ENCODE peak calls at places on chromosomes 5 and 9, in eight cellular contexts. One of them, this sample, is unnamed.

GRCh38 chr9:136189394-136190236 is 15.3 kb downstream of the LHX3 start:
- DNase-seq in mammary epithelial cell: no peak
- DNase-seq in fibroblast of lung: no peak
- DNase-seq in A673: peak; percentile 45
- DNase-seq in HCT116: no peak
- DNase-seq in Karpas-422: no peak
- DNase-seq in neuronal stem cell: no peak
- DNase-seq in A549: no peak
- DNase-seq in this sample: no peak

GRCh38 chr9:109787735-109788134 is 7.7 kb downstream of the PALM2AKAP2 start:
- DNase-seq in mammary epithelial cell: no peak
- DNase-seq in fibroblast of lung: no peak
- DNase-seq in neuronal stem cell: no peak
- DNase-seq in A673: no peak
- DNase-seq in A549: no peak
- DNase-seq in Karpas-422: no peak
- DNase-seq in HCT116: no peak
- DNase-seq in this sample: no peak

GRCh38 chr9:37997636-37998374 is 71.2 kb downstream of the SHB start:
- DNase-seq in Karpas-422: no peak
- DNase-seq in mammary epithelial cell: no peak
- DNase-seq in neuronal stem cell: no peak
- DNase-seq in A673: no peak
- DNase-seq in HCT116: no peak
- DNase-seq in A549: no peak
- DNase-seq in fibroblast of lung: no peak
- DNase-seq in this sample: no peak

GRCh38 chr9:79215819-79216218 is 355.9 kb upstream of the TLE4 start:
- DNase-seq in Karpas-422: no peak
- DNase-seq in fibroblast of lung: no peak
- DNase-seq in A549: no peak
- DNase-seq in neuronal stem cell: no peak
- DNase-seq in A673: no peak
- DNase-seq in mammary epithelial cell: no peak
- DNase-seq in HCT116: no peak
- DNase-seq in this sample: no peak

GRCh38 chr9:121138561-121138960 is 63.1 kb downstream of the RAB14 start:
- DNase-seq in A673: no peak
- DNase-seq in A549: no peak
- DNase-seq in neuronal stem cell: no peak
- DNase-seq in Karpas-422: no peak
- DNase-seq in HCT116: no peak
- DNase-seq in mammary epithelial cell: peak; percentile 62
- DNase-seq in fibroblast of lung: no peak
- DNase-seq in this sample: no peak

GRCh38 chr5:151221574-151221973 is 2.3 kb downstream of the CCDC69 start:
- DNase-seq in A673: no peak
- DNase-seq in neuronal stem cell: no peak
- DNase-seq in mammary epithelial cell: no peak
- DNase-seq in Karpas-422: no peak
- DNase-seq in fibroblast of lung: peak; percentile 33
- DNase-seq in A549: no peak
- DNase-seq in HCT116: no peak
- DNase-seq in this sample: no peak

GRCh38 chr9:75183293-75183692 is 95.0 kb downstream of the OSTF1 start:
- DNase-seq in Karpas-422: no peak
- DNase-seq in A673: no peak
- DNase-seq in fibroblast of lung: no peak
- DNase-seq in A549: no peak
- DNase-seq in neuronal stem cell: no peak
- DNase-seq in HCT116: no peak
- DNase-seq in mammary epithelial cell: no peak
- DNase-seq in this sample: no peak

GRCh38 chr5:178398856-178399722 is 166.5 kb upstream of the PHYKPL start:
- DNase-seq in neuronal stem cell: no peak
- DNase-seq in mammary epithelial cell: no peak
- DNase-seq in HCT116: no peak
- DNase-seq in A673: no peak
- DNase-seq in fibroblast of lung: no peak
- DNase-seq in A549: no peak
- DNase-seq in Karpas-422: no peak
- DNase-seq in this sample: no peak

GRCh38 chr9:121954477-121955175 is 138.5 kb downstream of the TTLL11 start:
- DNase-seq in HCT116: no peak
- DNase-seq in neuronal stem cell: no peak
- DNase-seq in mammary epithelial cell: no peak
- DNase-seq in A673: no peak
- DNase-seq in A549: no peak
- DNase-seq in fibroblast of lung: peak; percentile 89
- DNase-seq in Karpas-422: no peak
- DNase-seq in this sample: no peak

GRCh38 chr9:110027624-110028023 is 180.3 kb downstream of the C9orf152 start:
- DNase-seq in A549: no peak
- DNase-seq in mammary epithelial cell: no peak
- DNase-seq in Karpas-422: no peak
- DNase-seq in HCT116: no peak
- DNase-seq in neuronal stem cell: peak; percentile 82
- DNase-seq in A673: no peak
- DNase-seq in fibroblast of lung: peak; percentile 82
- DNase-seq in this sample: no peak

GRCh38 chr9:88736136-88736637 is 201.2 kb downstream of the NXNL2 start:
- DNase-seq in Karpas-422: no peak
- DNase-seq in mammary epithelial cell: no peak
- DNase-seq in A673: no peak
- DNase-seq in A549: no peak
- DNase-seq in HCT116: no peak
- DNase-seq in neuronal stem cell: no peak
- DNase-seq in fibroblast of lung: peak; percentile 43
- DNase-seq in this sample: no peak

GRCh38 chr5:1367149-1367548 is 22.2 kb upstream of the CLPTM1L start:
- DNase-seq in Karpas-422: peak; percentile 71
- DNase-seq in A549: no peak
- DNase-seq in neuronal stem cell: no peak
- DNase-seq in HCT116: no peak
- DNase-seq in fibroblast of lung: no peak
- DNase-seq in A673: no peak
- DNase-seq in mammary epithelial cell: no peak
- DNase-seq in this sample: no peak

GRCh38 chr9:128556915-128557634 is 4.7 kb downstream of the SPTAN1 start:
- DNase-seq in neuronal stem cell: no peak
- DNase-seq in HCT116: no peak
- DNase-seq in A549: no peak
- DNase-seq in fibroblast of lung: no peak
- DNase-seq in Karpas-422: no peak
- DNase-seq in mammary epithelial cell: peak; percentile 10
- DNase-seq in A673: no peak
- DNase-seq in this sample: peak; percentile 67

GRCh38 chr9:129283290-129283691 is 105.2 kb upstream of the IER5L start:
- DNase-seq in fibroblast of lung: no peak
- DNase-seq in Karpas-422: no peak
- DNase-seq in A673: no peak
- DNase-seq in neuronal stem cell: no peak
- DNase-seq in A549: no peak
- DNase-seq in mammary epithelial cell: no peak
- DNase-seq in HCT116: no peak
- DNase-seq in this sample: no peak

GRCh38 chr5:72408602-72409001 is 88.4 kb downstream of the PTCD2 start:
- DNase-seq in Karpas-422: no peak
- DNase-seq in fibroblast of lung: peak; percentile 69
- DNase-seq in neuronal stem cell: no peak
- DNase-seq in mammary epithelial cell: no peak
- DNase-seq in HCT116: no peak
- DNase-seq in A549: no peak
- DNase-seq in A673: peak; percentile 64
- DNase-seq in this sample: no peak

GRCh38 chr9:90070469-90070868 is 465.7 kb downstream of the GADD45G start:
- DNase-seq in neuronal stem cell: no peak
- DNase-seq in fibroblast of lung: no peak
- DNase-seq in mammary epithelial cell: no peak
- DNase-seq in Karpas-422: no peak
- DNase-seq in A549: no peak
- DNase-seq in A673: no peak
- DNase-seq in HCT116: no peak
- DNase-seq in this sample: no peak
- H3K27ac ChIP-seq in neuronal stem cell: no peak overlapping the region
- H3K27ac ChIP-seq in fibroblast of lung: no peak overlapping the region
- H3K27ac ChIP-seq in mammary epithelial cell: no peak overlapping the region
- H3K27ac ChIP-seq in Karpas-422: no peak overlapping the region
- H3K27ac ChIP-seq in A549: no peak overlapping the region
- H3K27ac ChIP-seq in A673: no peak overlapping the region
- H3K27ac ChIP-seq in HCT116: no peak overlapping the region
- H3K27ac ChIP-seq in this sample: no peak overlapping the region

DNA sequence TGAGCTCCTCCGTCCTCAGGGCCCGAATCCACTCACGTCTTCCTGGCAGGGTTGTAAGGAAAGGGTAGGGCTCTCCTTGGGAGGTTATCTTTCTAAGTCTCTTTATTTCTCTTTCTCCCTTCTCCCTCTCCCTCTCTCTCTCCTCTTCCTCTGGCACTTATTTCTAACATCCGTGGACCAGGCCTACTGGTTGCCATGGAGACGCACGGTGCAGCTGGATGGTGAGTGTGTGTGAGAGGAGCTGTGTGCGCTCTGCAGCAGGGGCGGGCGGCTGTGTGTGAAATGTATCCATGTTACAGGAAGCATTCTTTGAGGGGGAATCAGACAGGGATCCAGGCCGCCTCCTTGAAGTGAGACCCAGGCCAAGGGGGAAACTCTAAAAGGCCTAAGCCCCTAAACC is 32.2 kb downstream of the PCDH1 start:
- DNase-seq in A549: no peak
- DNase-seq in mammary epithelial cell: no peak
- DNase-seq in A673: peak; percentile 45
- DNase-seq in HCT116: no peak
- DNase-seq in fibroblast of lung: peak; percentile 61
- DNase-seq in neuronal stem cell: peak; percentile 56
- DNase-seq in Karpas-422: no peak
- DNase-seq in this sample: no peak
- H3K27ac ChIP-seq in A549: no peak overlapping the region
- H3K27ac ChIP-seq in mammary epithelial cell: no peak overlapping the region
- H3K27ac ChIP-seq in A673: no peak overlapping the region
- H3K27ac ChIP-seq in HCT116: no peak overlapping the region
- H3K27ac ChIP-seq in fibroblast of lung: no peak overlapping the region
- H3K27ac ChIP-seq in neuronal stem cell: peak overlapping the region; percentile 29
- H3K27ac ChIP-seq in Karpas-422: no peak overlapping the region
- H3K27ac ChIP-seq in this sample: peak overlapping the region; percentile 54

GRCh38 chr9:72579880-72580570 is 58.6 kb downstream of the TMC1 start:
- DNase-seq in mammary epithelial cell: peak; percentile 77
- DNase-seq in HCT116: no peak
- DNase-seq in fibroblast of lung: peak; percentile 29
- DNase-seq in A673: no peak
- DNase-seq in A549: no peak
- DNase-seq in neuronal stem cell: no peak
- DNase-seq in Karpas-422: no peak
- DNase-seq in this sample: peak; percentile 76

GRCh38 chr9:72579190-72579589 is 57.8 kb downstream of the TMC1 start:
- DNase-seq in mammary epithelial cell: peak; percentile 90
- DNase-seq in Karpas-422: no peak
- DNase-seq in A673: peak; percentile 75
- DNase-seq in A549: peak; percentile 92
- DNase-seq in neuronal stem cell: no peak
- DNase-seq in HCT116: peak; percentile 69
- DNase-seq in fibroblast of lung: peak; percentile 47
- DNase-seq in this sample: peak; percentile 92

GRCh38 chr9:72575673-72576072 is 54.3 kb downstream of the TMC1 start:
- DNase-seq in fibroblast of lung: no peak
- DNase-seq in mammary epithelial cell: no peak
- DNase-seq in HCT116: no peak
- DNase-seq in A673: no peak
- DNase-seq in A549: no peak
- DNase-seq in Karpas-422: no peak
- DNase-seq in neuronal stem cell: no peak
- DNase-seq in this sample: no peak

GRCh38 chr9:72576087-72576486 is 54.7 kb downstream of the TMC1 start:
- DNase-seq in HCT116: no peak
- DNase-seq in Karpas-422: no peak
- DNase-seq in A549: no peak
- DNase-seq in neuronal stem cell: no peak
- DNase-seq in mammary epithelial cell: no peak
- DNase-seq in A673: no peak
- DNase-seq in fibroblast of lung: no peak
- DNase-seq in this sample: no peak

GRCh38 chr9:72577212-72577753 is 55.9 kb downstream of the TMC1 start:
- DNase-seq in neuronal stem cell: no peak
- DNase-seq in A549: peak; percentile 52
- DNase-seq in Karpas-422: no peak
- DNase-seq in A673: peak; percentile 88
- DNase-seq in fibroblast of lung: peak; percentile 92
- DNase-seq in HCT116: peak; percentile 68
- DNase-seq in mammary epithelial cell: peak; percentile 93
- DNase-seq in this sample: peak; percentile 58
- H3K27ac ChIP-seq in neuronal stem cell: no peak overlapping the region
- H3K27ac ChIP-seq in A549: peak overlapping the region; percentile 72
- H3K27ac ChIP-seq in Karpas-422: no peak overlapping the region
- H3K27ac ChIP-seq in A673: peak overlapping the region; percentile 79
- H3K27ac ChIP-seq in fibroblast of lung: peak overlapping the region; percentile 56
- H3K27ac ChIP-seq in HCT116: peak overlapping the region; percentile 81
- H3K27ac ChIP-seq in mammary epithelial cell: peak overlapping the region; percentile 66
- H3K27ac ChIP-seq in this sample: peak overlapping the region; percentile 75

GRCh38 chr5:116935561-116936162 is 361.0 kb upstream of the SEMA6A start:
- DNase-seq in neuronal stem cell: no peak
- DNase-seq in fibroblast of lung: no peak
- DNase-seq in mammary epithelial cell: no peak
- DNase-seq in A549: no peak
- DNase-seq in Karpas-422: no peak
- DNase-seq in A673: no peak
- DNase-seq in HCT116: no peak
- DNase-seq in this sample: no peak

GRCh38 chr5:116942622-116943021 is 368.0 kb upstream of the SEMA6A start:
- DNase-seq in fibroblast of lung: no peak
- DNase-seq in neuronal stem cell: no peak
- DNase-seq in HCT116: no peak
- DNase-seq in mammary epithelial cell: no peak
- DNase-seq in A549: no peak
- DNase-seq in Karpas-422: no peak
- DNase-seq in A673: no peak
- DNase-seq in this sample: no peak

GRCh38 chr5:116939641-116940040 is 365.0 kb upstream of the SEMA6A start:
- DNase-seq in HCT116: no peak
- DNase-seq in A673: no peak
- DNase-seq in Karpas-422: no peak
- DNase-seq in fibroblast of lung: no peak
- DNase-seq in A549: no peak
- DNase-seq in neuronal stem cell: no peak
- DNase-seq in mammary epithelial cell: no peak
- DNase-seq in this sample: no peak

GRCh38 chr5:116944171-116944570 is 369.5 kb upstream of the SEMA6A start:
- DNase-seq in HCT116: no peak
- DNase-seq in A673: peak; percentile 40
- DNase-seq in neuronal stem cell: no peak
- DNase-seq in mammary epithelial cell: peak; percentile 40
- DNase-seq in A549: no peak
- DNase-seq in Karpas-422: no peak
- DNase-seq in fibroblast of lung: no peak
- DNase-seq in this sample: no peak

DNA sequence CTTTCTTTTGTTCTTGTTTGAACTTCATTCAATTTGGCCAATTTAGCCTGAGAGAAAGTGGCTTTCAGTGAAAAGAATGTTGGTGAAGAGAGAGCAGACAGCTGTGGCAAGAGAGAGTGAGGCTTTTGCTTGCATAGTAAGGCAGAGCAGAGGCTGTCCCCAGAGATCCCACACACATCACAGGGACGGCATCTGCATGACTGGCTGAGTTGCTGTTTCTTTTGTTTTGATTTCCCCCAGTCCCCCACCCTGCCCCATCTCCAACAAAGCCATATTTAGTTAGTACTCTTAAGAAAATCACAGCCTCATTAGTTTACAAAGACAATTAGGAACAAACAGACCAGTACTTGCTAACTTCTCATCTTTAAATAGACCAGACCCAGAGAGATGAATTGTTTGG is 363.9 kb upstream of the SEMA6A start:
- DNase-seq in A549: no peak
- DNase-seq in fibroblast of lung: no peak
- DNase-seq in HCT116: no peak
- DNase-seq in neuronal stem cell: peak; percentile 32
- DNase-seq in mammary epithelial cell: no peak
- DNase-seq in A673: no peak
- DNase-seq in Karpas-422: no peak
- DNase-seq in this sample: no peak
- H3K27ac ChIP-seq in A549: no peak overlapping the region
- H3K27ac ChIP-seq in fibroblast of lung: no peak overlapping the region
- H3K27ac ChIP-seq in HCT116: no peak overlapping the region
- H3K27ac ChIP-seq in neuronal stem cell: peak overlapping the region; percentile 24
- H3K27ac ChIP-seq in mammary epithelial cell: no peak overlapping the region
- H3K27ac ChIP-seq in A673: no peak overlapping the region
- H3K27ac ChIP-seq in Karpas-422: no peak overlapping the region
- H3K27ac ChIP-seq in this sample: no peak overlapping the region

This sample was measured in small intestine.